ENCODE peak calls at places on chromosomes 16 and 17, in five cellular contexts. O is left ventricle myocardium inferior, F is psoas muscle, Q is H7, D is colonic mucosa. G is an unnamed sample.

GRCh38 chr17:2050871-2051387 is 4.0 kb upstream of the HIC1 start:
- DNase-seq in O (no peak), F (peak), Q (peak), D (no peak), G (no peak)

GRCh38 chr17:74592087-74592990 is at the start of gene CD300LD:
- DNase-seq in O (no peak), F (no peak), Q (no peak), D (no peak), G (no peak)

GRCh38 chr16:88924834-88925539 is 52.0 kb downstream of the CBFA2T3 start:
- DNase-seq in O (no peak), F (peak), Q (peak), D (no peak), G (no peak)

GRCh38 chr17:48995871-48996695 is 1.1 kb upstream of the IGF2BP1 start:
- DNase-seq in O (no peak), F (no peak), Q (peak), D (no peak), G (no peak)

GRCh38 chr17:39813631-39814030 is 50.5 kb downstream of the IKZF3 start:
- DNase-seq in O (no peak), F (no peak), Q (no peak), D (no peak), G (no peak)

GRCh38 chr17:61230972-61231820 is 168.4 kb upstream of the TBX2 start:
- DNase-seq in O (no peak), F (no peak), Q (no peak), D (no peak), G (no peak)

GRCh38 chr16:89037261-89038152 is 56.1 kb upstream of the ACSF3 start:
- DNase-seq in O (no peak), F (peak), Q (peak), D (no peak), G (no peak)

GRCh38 chr16:2044541-2044940 is 3.1 kb downstream of the NTHL1 start:
- DNase-seq in O (no peak), F (no peak), Q (no peak), D (peak), G (no peak)

GRCh38 chr16:54282202-54282922 is 4.2 kb downstream of the IRX3 start:
- DNase-seq in O (peak), F (peak), Q (peak), D (peak), G (no peak)

GRCh38 chr16:12628526-12628925 is 175.2 kb downstream of the CPPED1 start:
- DNase-seq in O (no peak), F (no peak), Q (no peak), D (no peak), G (no peak)

DNA sequence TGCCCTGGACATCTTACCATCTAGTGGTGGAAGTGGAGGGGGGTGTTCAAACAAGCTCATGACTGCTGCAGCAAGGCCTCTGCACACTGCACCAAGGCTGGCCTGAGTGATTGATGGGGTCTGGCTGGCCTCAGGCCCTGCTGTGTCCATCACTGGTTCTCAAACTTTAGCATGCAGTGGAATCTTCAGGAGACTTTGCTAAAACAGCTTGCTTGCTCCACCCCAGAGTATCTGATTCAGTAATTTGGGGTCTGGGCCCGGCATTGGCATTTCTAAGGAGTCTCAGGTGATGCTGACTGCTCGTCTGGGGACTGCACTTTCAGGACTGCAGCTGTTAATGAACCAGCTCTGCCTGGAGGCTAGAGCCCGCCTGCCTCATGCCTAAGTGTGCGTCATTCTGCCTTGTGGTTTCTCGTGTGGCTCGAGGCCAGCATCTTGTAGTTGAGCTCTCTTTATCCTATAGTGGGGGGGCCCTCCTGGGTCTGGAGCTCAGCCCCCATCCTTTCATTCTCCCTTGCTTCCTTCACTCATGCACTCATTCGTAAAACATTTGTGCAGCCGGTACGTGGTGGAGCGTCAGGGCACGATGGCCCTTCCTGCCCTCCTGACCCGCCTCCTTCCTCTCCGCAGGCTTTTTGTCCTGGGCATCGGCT is 4.1 kb downstream of the MGAT5B start:
- DNase-seq in O (no peak), F (no peak), Q (peak), D (no peak), G (no peak)
- H3K4me3 ChIP-seq in O (no peak), F (no peak), Q (no peak), D (no peak), G (no peak)

GRCh38 chr17:40936437-40936971 is 942 bp downstream of the KRT23 start:
- DNase-seq in O (no peak), F (no peak), Q (peak), D (peak), G (no peak)
- H3K4me3 ChIP-seq in O (no peak), F (no peak), Q (no peak), D (no peak), G (no peak)

GRCh38 chr17:17628388-17629008 is 37.0 kb upstream of the PEMT start:
- DNase-seq in O (no peak), F (no peak), Q (peak), D (peak), G (no peak)
- H3K4me3 ChIP-seq in O (no peak), F (no peak), Q (no peak), D (no peak), G (peak)

DNA sequence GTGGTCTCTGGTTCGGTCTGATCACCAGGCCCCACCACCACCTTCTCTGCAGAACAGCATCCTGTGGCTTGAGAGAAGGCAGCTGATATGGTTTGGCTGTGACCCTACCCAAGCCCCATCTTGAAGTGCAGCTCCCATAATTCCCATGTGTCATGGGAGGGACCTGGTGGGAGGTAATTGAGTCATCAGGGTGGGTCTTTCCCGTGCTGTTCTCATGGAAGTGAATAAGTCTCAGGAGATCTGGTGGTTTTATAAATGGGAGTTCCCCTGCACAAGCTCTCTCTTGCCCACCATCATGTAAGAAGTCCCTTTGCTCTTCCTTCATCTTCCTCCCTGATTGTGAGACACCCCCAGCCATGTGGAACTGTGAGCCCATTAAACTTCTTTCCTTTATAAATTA is 352.3 kb upstream of the CDH5 start:
- DNase-seq in O (no peak), F (no peak), Q (no peak), D (no peak), G (no peak)
- H3K4me3 ChIP-seq in O (no peak), F (no peak), Q (no peak), D (no peak), G (no peak)

GRCh38 chr17:75906143-75906884 is 1.6 kb upstream of the MRPL38 start:
- DNase-seq in O (no peak), F (no peak), Q (no peak), D (no peak), G (no peak)

GRCh38 chr17:75909812-75910274 is 5.2 kb upstream of the MRPL38 start:
- DNase-seq in O (no peak), F (no peak), Q (no peak), D (no peak), G (no peak)

GRCh38 chr17:75908201-75908600 is 3.5 kb upstream of the MRPL38 start:
- DNase-seq in O (peak), F (no peak), Q (no peak), D (no peak), G (no peak)

GRCh38 chr17:75910699-75911098 is 6.0 kb upstream of the MRPL38 start:
- DNase-seq in O (no peak), F (no peak), Q (peak), D (no peak), G (no peak)

DNA sequence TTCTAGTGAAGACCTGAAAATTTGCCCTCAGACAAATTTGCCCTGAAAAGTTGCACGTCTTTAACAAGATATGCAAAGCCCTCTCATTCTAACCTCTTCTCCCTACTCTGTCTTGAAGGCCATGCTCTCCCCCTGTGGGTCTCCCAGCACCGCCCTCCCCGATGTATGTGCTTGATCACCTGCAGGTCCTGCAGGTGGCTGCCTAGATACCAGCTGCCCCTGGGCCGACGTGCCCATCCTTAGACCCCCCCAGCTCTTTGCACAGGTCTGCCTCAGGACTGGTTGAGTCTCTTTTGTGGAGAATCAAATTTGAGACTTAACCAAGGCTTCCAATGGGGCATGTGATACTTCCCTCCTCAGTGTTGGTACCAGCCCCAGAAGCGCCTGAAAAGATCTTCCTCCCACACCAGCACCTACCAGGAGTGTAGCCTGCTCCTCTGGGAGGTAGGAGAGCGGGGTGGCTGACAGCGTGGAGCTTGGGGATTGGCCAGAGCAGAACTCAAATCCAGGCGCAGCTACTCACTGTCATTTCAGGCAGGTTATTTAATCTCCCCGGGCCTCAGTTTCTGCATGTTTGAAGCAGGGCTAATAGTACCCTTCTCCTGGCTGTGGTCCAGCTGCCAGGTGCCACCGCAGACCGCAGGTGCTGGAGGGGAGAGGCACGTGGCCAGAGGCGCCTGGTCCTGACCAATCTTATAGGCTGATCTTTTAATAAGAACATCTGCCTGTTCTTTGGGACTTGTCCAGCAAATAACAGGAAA is 4.5 kb upstream of the MRPL38 start:
- DNase-seq in O (no peak), F (no peak), Q (no peak), D (no peak), G (no peak)
- H3K4me3 ChIP-seq in O (no peak), F (no peak), Q (no peak), D (no peak), G (no peak)

DNA sequence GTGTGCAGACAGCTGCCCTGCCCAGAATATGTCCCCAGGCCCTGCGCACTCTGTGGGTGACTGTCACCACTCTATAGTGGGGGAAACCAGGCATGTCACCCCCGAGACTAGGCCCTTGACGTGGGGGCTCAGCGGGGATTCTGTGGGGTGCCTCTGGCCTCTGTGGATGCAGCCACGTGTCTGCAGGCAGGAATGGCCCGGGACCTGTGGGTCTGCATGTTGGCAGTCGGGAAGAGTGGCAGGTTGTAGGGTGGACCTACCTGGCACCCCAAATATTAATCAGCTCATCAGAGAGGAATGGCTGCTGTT is 954 bp downstream of the IL32 start:
- DNase-seq in O (no peak), F (no peak), Q (no peak), D (no peak), G (no peak)
- H3K4me3 ChIP-seq in O (peak), F (peak), Q (no peak), D (peak), G (peak)

DNA sequence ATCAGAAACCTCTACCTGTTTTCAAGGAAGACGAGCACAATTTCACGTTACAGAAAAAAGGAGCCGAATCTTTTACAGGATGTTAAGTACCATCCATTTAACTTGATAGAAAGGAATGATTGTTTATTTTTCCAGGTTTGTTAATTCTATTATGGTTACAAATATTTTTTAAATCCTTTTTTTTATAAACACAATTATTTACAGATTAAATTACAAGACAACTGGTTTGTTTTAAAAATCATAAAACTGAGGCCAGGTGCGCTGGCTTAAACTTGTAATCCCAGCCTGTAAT is 18.2 kb downstream of the ZNF213 start:
- DNase-seq in O (no peak), F (no peak), Q (no peak), D (no peak), G (no peak)
- H3K4me3 ChIP-seq in O (peak), F (peak), Q (no peak), D (no peak), G (no peak)

GRCh38 chr16:73058221-73058615 is 10.3 kb upstream of the ZFHX3 start:
- DNase-seq in O (peak), F (peak), Q (peak), D (no peak), G (no peak)

GRCh38 chr16:73054732-73055481 is 7.0 kb upstream of the ZFHX3 start:
- DNase-seq in O (no peak), F (no peak), Q (peak), D (no peak), G (no peak)

GRCh38 chr16:73057369-73058210 is 9.7 kb upstream of the ZFHX3 start:
- DNase-seq in O (peak), F (peak), Q (peak), D (no peak), G (no peak)

GRCh38 chr16:73056911-73057310 is 9.0 kb upstream of the ZFHX3 start:
- DNase-seq in O (no peak), F (no peak), Q (no peak), D (no peak), G (no peak)

DNA sequence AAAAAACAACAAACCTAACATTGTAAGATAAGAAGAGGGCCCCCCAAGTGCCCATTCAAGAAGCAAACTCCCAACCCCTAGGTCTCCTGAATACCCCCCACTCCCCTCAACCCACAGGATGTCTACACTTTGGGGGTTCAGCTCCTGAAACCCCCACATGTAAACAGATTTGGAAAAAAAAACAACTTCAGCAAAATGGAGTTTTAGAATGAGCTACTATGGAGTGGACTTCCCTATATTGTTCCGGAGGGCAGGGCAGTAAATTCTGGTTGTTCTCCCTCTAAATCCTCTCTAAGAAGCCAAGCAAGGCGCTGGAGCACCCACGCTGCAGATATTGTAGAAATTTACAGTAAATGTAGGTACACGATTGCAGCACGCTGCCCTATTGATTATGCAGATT is 8.5 kb upstream of the ZFHX3 start:
- DNase-seq in O (no peak), F (no peak), Q (no peak), D (no peak), G (no peak)
- H3K4me3 ChIP-seq in O (peak), F (peak), Q (no peak), D (no peak), G (peak)

DNA sequence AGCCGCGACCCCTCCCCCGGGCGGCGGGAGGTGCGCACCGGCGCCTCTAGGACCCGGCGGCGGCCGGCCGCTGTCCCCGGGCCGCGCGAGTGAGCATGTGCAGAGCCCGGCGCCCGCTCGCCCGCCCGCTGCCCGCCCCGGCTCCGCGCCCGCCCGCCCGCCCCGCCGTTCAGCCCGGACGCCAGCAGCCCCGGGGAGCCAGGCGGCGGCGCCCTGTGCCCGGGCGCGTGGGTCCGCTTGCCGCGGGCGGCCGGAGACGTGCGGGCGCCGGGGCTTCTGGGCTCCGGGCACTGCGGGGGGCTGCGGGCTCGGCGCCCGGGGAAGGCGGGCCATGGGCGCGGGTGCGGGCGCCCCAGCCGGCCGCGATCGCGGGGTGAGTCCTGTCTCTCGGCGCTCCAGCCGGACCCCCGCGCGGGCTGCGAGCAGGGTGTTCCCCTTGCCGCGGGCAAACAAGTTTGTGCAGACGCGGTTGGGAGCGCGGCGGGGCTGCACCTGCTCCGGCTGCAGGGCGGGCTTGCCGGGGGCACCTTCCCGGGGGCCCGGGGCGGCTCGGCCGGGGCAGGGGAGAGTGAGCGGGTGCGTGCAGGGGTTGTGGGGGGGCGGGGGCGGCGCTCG is at the start of gene WSCD1:
- DNase-seq in O (no peak), F (peak), Q (peak), D (peak), G (no peak)
- H3K4me3 ChIP-seq in O (peak), F (peak), Q (peak), D (peak), G (peak)